ENCODE peak calls at places on chromosome 2, in four cellular contexts. N is brain microvascular endothelial cell, Z is spleen, D is neuronal stem cell. R is an unnamed sample.

GRCh38 chr2:72770879-72771461 is 54.9 kb downstream of the EXOC6B start:
- DNase-seq in N (peak), Z (no peak), D (peak), R (peak)

GRCh38 chr2:167820488-167820887 is 426.9 kb downstream of the STK39 start:
- DNase-seq in N (no peak), Z (no peak), D (no peak), R (no peak)

GRCh38 chr2:234427081-234428058 is 69.5 kb downstream of the ARL4C start:
- DNase-seq in N (peak), Z (no peak), D (peak), R (peak)

GRCh38 chr2:39942970-39943369 is 163.9 kb upstream of the THUMPD2 start:
- DNase-seq in N (peak), Z (no peak), D (no peak), R (peak)

GRCh38 chr2:99421469-99421868 is 68.3 kb downstream of the REV1 start:
- DNase-seq in N (peak), Z (no peak), D (no peak), R (no peak)

GRCh38 chr2:74849228-74849892 is 15.4 kb downstream of the HK2 start:
- DNase-seq in N (no peak), Z (peak), D (no peak), R (no peak)

GRCh38 chr2:191180712-191181111 is 29.9 kb upstream of the STAT4 start:
- DNase-seq in N (no peak), Z (no peak), D (no peak), R (no peak)

GRCh38 chr2:218860950-218861381 is 1.4 kb downstream of the WNT6 start:
- DNase-seq in N (no peak), Z (peak), D (peak), R (no peak)

GRCh38 chr2:84302513-84303412 is 156.3 kb downstream of the SUCLG1 start:
- DNase-seq in N (peak), Z (no peak), D (peak), R (peak)

GRCh38 chr2:28578768-28579167 is 82.9 kb downstream of the PLB1 start:
- DNase-seq in N (no peak), Z (no peak), D (no peak), R (no peak)

GRCh38 chr2:164014068-164014577 is 278.3 kb upstream of the FIGN start:
- DNase-seq in N (no peak), Z (no peak), D (no peak), R (no peak)

GRCh38 chr2:54897420-54898310 is 152.6 kb downstream of the RTN4 start:
- DNase-seq in N (no peak), Z (no peak), D (no peak), R (no peak)

GRCh38 chr2:238882083-238882755 is 34.3 kb downstream of the TWIST2 start:
- DNase-seq in N (no peak), Z (peak), D (no peak), R (no peak)

GRCh38 chr2:26978061-26978596 is 7.7 kb downstream of the MAPRE3 start:
- DNase-seq in N (no peak), Z (no peak), D (no peak), R (no peak)

GRCh38 chr2:237692601-237693079 is 65.3 kb downstream of the LRRFIP1 start:
- DNase-seq in N (no peak), Z (peak), D (no peak), R (no peak)

GRCh38 chr2:150621800-150622199 is 134.3 kb upstream of the RND3 start:
- DNase-seq in N (peak), Z (no peak), D (no peak), R (peak)

GRCh38 chr2:237742191-237742590 is 56.4 kb upstream of the RBM44 start:
- DNase-seq in N (no peak), Z (no peak), D (no peak), R (no peak)

GRCh38 chr2:147223119-147223518 is 621.7 kb upstream of the ACVR2A start:
- DNase-seq in N (no peak), Z (no peak), D (no peak), R (no peak)

GRCh38 chr2:60880633-60880987 is 764 bp upstream of the REL start:
- DNase-seq in N (no peak), Z (no peak), D (peak), R (no peak)

GRCh38 chr2:180979086-180979934 is 1.1 kb upstream of the UBE2E3 start:
- DNase-seq in N (peak), Z (no peak), D (peak), R (peak)

GRCh38 chr2:219155054-219155644 is 5.5 kb downstream of the NHEJ1 start:
- DNase-seq in N (peak), Z (no peak), D (peak), R (peak)

GRCh38 chr2:7567646-7568045 is 650.4 kb downstream of the RNF144A start:
- DNase-seq in N (no peak), Z (peak), D (no peak), R (no peak)

R was measured in A172.